ENCODE peak calls at places on chromosomes 3 and 15, in seven cellular contexts. P, T, Z, Y, N, V and O are unnamed samples.

GRCh38 chr3:197854596-197855343 is 63.7 kb downstream of the LRCH3 start:
- DNase-seq in P (peak; percentile 99), Z (peak; percentile 94), N (no peak), T (no peak), V (peak; percentile 47), Y (peak; percentile 56), O (peak; percentile 47)

GRCh38 chr15:59410448-59410896 is 27.5 kb upstream of the FAM81A start:
- DNase-seq in T (no peak), P (peak; percentile 7), Y (no peak), Z (no peak), N (no peak), V (no peak), O (no peak)

GRCh38 chr15:22919171-22919570 is 61.0 kb downstream of the CYFIP1 start:
- DNase-seq in Z (no peak), N (no peak), Y (no peak), V (no peak), T (no peak), P (peak; percentile 6), O (no peak)

GRCh38 chr3:188947401-188947982 is 224.3 kb upstream of the TPRG1 start:
- DNase-seq in N (peak; percentile 82), Y (peak; percentile 80), P (peak; percentile 83), Z (no peak), V (peak; percentile 94), T (no peak), O (peak; percentile 72)

GRCh38 chr15:31382693-31383005 is 56.0 kb downstream of the KLF13 start:
- DNase-seq in V (peak; percentile 17), P (no peak), T (no peak), Y (no peak), N (no peak), Z (no peak), O (no peak)

GRCh38 chr3:17972889-17973558 is 230.6 kb upstream of the TBC1D5 start:
- DNase-seq in Y (no peak), T (no peak), P (no peak), V (no peak), N (no peak), Z (no peak), O (no peak)

GRCh38 chr15:48331796-48332641 is 790 bp downstream of the DUT start:
- DNase-seq in T (peak; percentile 70), Z (no peak), N (peak; percentile 61), V (peak; percentile 89), P (no peak), Y (peak; percentile 92), O (no peak)

GRCh38 chr3:7875858-7876442 is 625.7 kb upstream of the LMCD1 start:
- DNase-seq in Y (no peak), N (no peak), Z (no peak), T (no peak), P (no peak), V (no peak), O (no peak)

GRCh38 chr15:90388462-90389182 is 580 bp downstream of the IQGAP1 start:
- DNase-seq in P (peak; percentile 76), N (peak; percentile 68), T (peak; percentile 38), Y (peak; percentile 77), V (peak; percentile 77), Z (no peak), O (no peak)

GRCh38 chr15:66779331-66780009 is 77.4 kb downstream of the SMAD6 start:
- DNase-seq in Z (no peak), P (no peak), N (no peak), V (no peak), Y (no peak), T (no peak), O (no peak)

GRCh38 chr15:79779739-79780138 is 117.1 kb downstream of the MTHFS start:
- DNase-seq in P (no peak), Z (no peak), N (no peak), T (no peak), V (no peak), Y (no peak), O (no peak)

GRCh38 chr15:89125038-89125826 is 37.0 kb downstream of the ABHD2 start:
- DNase-seq in N (no peak), T (no peak), P (peak; percentile 31), Y (no peak), Z (no peak), V (no peak), O (no peak)

GRCh38 chr3:57065588-57065987 is 5.1 kb downstream of the SPATA12 start:
- DNase-seq in N (no peak), V (peak; percentile 39), T (no peak), P (no peak), Y (no peak), Z (no peak), O (no peak)

GRCh38 chr15:40339621-40339945 is 1.2 kb downstream of the CCDC9B start:
- DNase-seq in T (no peak), N (no peak), P (no peak), Z (no peak), Y (no peak), V (peak; percentile 71), O (no peak)

GRCh38 chr3:15327941-15328340 is 4.4 kb downstream of the SH3BP5 start:
- DNase-seq in Z (no peak), V (no peak), Y (peak; percentile 60), P (no peak), T (peak; percentile 32), N (no peak), O (no peak)

GRCh38 chr15:29090617-29091466 is 178.8 kb downstream of the NSMCE3 start:
- DNase-seq in V (peak; percentile 93), T (peak; percentile 57), Z (no peak), Y (no peak), N (no peak), P (peak; percentile 33), O (no peak)

GRCh38 chr3:182708810-182709209 is 84.5 kb upstream of the ATP11B start:
- DNase-seq in Z (no peak), N (no peak), V (no peak), Y (no peak), P (no peak), T (no peak), O (no peak)

GRCh38 chr15:78255421-78256043 is 8.8 kb upstream of the DNAJA4 start:
- DNase-seq in T (no peak), P (no peak), Z (no peak), N (no peak), V (no peak), Y (no peak), O (no peak)

GRCh38 chr15:23645379-23646164 is 2.1 kb downstream of the MAGEL2 start:
- DNase-seq in Z (no peak), N (no peak), P (no peak), T (no peak), V (peak; percentile 77), Y (no peak), O (no peak)

GRCh38 chr15:91032919-91033803 is 10.8 kb upstream of the VPS33B start:
- DNase-seq in V (peak; percentile 85), N (peak; percentile 55), Y (peak; percentile 32), T (peak; percentile 50), P (peak; percentile 33), Z (no peak), O (no peak)

GRCh38 chr15:85073556-85074194 is 92.0 kb downstream of the PDE8A start:
- DNase-seq in Z (no peak), V (no peak), P (peak; percentile 28), T (no peak), Y (no peak), N (no peak), O (no peak)

GRCh38 chr3:156140196-156140595 is 19.8 kb downstream of the KCNAB1 start:
- DNase-seq in N (no peak), Y (no peak), Z (no peak), P (no peak), T (no peak), V (no peak), O (no peak)